ENCODE peak calls at places on chromosome 21, in five cellular contexts. Z is SK-N-SH, H is HepG2, P is K562, G is GM12878. U is an unnamed sample.

GRCh38 chr21:21268061-21268471 is 269.9 kb downstream of the NCAM2 start:
- DNase-seq in H (no peak), P (no peak), Z (no peak), G (no peak), U (no peak)

GRCh38 chr21:17726047-17726446 is 93.1 kb downstream of the C21orf91 start:
- DNase-seq in Z (peak), H (peak), G (no peak), P (no peak), U (peak)

GRCh38 chr21:20215959-20216358 is 782.2 kb upstream of the NCAM2 start:
- DNase-seq in H (no peak), P (no peak), Z (no peak), G (no peak), U (no peak)

GRCh38 chr21:44489962-44490361 is 34.7 kb downstream of the LRRC3 start:
- DNase-seq in Z (no peak), G (no peak), H (no peak), P (peak), U (peak)

GRCh38 chr21:44443891-44444285 is 11.4 kb upstream of the LRRC3 start:
- DNase-seq in H (no peak), Z (no peak), G (no peak), P (no peak), U (no peak)

GRCh38 chr21:43937898-43938309 is 72.9 kb downstream of the AGPAT3 start:
- DNase-seq in G (peak), P (no peak), Z (no peak), H (no peak), U (no peak)

GRCh38 chr21:35658242-35658641 is 402.1 kb downstream of the SETD4 start:
- DNase-seq in H (no peak), G (no peak), P (no peak), Z (no peak), U (no peak)

GRCh38 chr21:36499578-36500471 is 19.9 kb upstream of the CLDN14 start:
- DNase-seq in P (no peak), H (no peak), G (no peak), Z (no peak), U (no peak)

GRCh38 chr21:18522181-18522771 is 118.7 kb upstream of the TMPRSS15 start:
- DNase-seq in P (no peak), G (no peak), Z (no peak), H (no peak), U (no peak)

GRCh38 chr21:37564341-37564923 is 197.9 kb downstream of the DYRK1A start:
- DNase-seq in H (peak), G (peak), Z (peak), P (peak), U (peak)

GRCh38 chr21:35981514-35982070 is 78.7 kb downstream of the SETD4 start:
- DNase-seq in Z (no peak), H (no peak), G (no peak), P (no peak), U (no peak)

GRCh38 chr21:15276243-15276642 is 211.4 kb upstream of the NRIP1 start:
- DNase-seq in Z (no peak), H (no peak), G (no peak), P (no peak), U (no peak)

GRCh38 chr21:27190601-27191000 is 223.7 kb upstream of the ADAMTS5 start:
- DNase-seq in Z (no peak), P (no peak), G (no peak), H (no peak), U (no peak)

GRCh38 chr21:26874347-26874746 is 29.1 kb upstream of the ADAMTS1 start:
- DNase-seq in H (no peak), P (no peak), Z (no peak), G (no peak), U (no peak)

GRCh38 chr21:27677547-27677946 is 710.7 kb upstream of the ADAMTS5 start:
- DNase-seq in P (no peak), Z (no peak), G (no peak), H (no peak), U (no peak)

GRCh38 chr21:35743571-35743970 is 316.8 kb downstream of the SETD4 start:
- DNase-seq in H (no peak), Z (no peak), P (no peak), G (no peak), U (no peak)

GRCh38 chr21:20254964-20255363 is 743.2 kb upstream of the NCAM2 start:
- DNase-seq in H (no peak), G (no peak), Z (no peak), P (no peak), U (no peak)

GRCh38 chr21:15050588-15051377 is 14.0 kb downstream of the NRIP1 start:
- DNase-seq in P (no peak), H (no peak), G (no peak), Z (no peak), U (no peak)

GRCh38 chr21:14383596-14384210 is 757 bp upstream of the HSPA13 start:
- DNase-seq in Z (no peak), P (no peak), H (no peak), G (peak), U (no peak)

GRCh38 chr21:37642493-37642892 is 273.8 kb downstream of the KCNJ6 start:
- DNase-seq in G (no peak), H (peak), P (peak), Z (no peak), U (peak)

GRCh38 chr21:45643021-45643980 is at the start of gene PCBP3:
- DNase-seq in H (no peak), Z (peak), G (peak), P (peak), U (peak)
- H3K9ac ChIP-seq in H (no peak), Z (peak), G (peak), P (peak), U (no peak)

DNA sequence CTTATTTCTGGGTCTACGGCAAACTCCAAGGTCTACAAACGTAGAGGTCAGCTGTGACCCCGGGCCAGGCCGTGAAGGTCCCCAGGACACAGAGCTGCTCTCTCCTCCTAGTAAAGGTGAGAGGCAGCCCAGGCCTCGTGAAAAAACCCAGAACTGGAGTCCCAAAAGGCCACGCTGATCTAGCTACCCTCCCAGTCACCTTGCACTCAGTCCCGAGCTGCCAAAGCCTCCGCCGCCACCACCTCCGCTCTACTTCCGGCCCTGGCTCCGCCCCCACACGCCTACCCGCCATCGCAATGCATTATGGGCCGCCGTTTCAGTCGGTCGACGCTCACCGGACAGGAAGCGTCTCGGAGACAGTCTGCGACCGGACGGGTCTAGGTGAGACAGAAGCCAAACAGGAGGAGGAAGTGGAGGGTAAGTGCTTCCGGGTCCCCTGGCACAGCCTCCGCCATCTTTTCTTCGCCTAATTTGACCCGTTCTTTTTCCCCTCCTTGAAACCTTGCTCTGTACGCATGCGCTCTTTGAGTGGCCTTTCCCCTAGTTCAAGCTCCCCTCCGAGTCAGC is at the start of the genes ATP5PF and GABPA:
- DNase-seq in G (peak), H (peak), Z (peak), P (peak), U (peak)
- H2AFZ ChIP-seq in G (peak), H (peak), Z (peak), P (peak), U (no peak)

GRCh38 chr21:41659791-41660560 is 106.9 kb downstream of the RIPK4 start:
- DNase-seq in G (no peak), H (peak), Z (no peak), P (peak), U (no peak)
- TF ChIP-seq REST in G (no peak), H (no peak), Z (no peak), P (no peak), U (no peak)

GRCh38 chr21:34019402-34019801 is 54.0 kb upstream of the MRPS6 start:
- DNase-seq in H (no peak), P (no peak), G (no peak), Z (no peak), U (no peak)
- H3K9ac ChIP-seq in H (no peak), P (no peak), G (peak), Z (no peak), U (no peak)

DNA sequence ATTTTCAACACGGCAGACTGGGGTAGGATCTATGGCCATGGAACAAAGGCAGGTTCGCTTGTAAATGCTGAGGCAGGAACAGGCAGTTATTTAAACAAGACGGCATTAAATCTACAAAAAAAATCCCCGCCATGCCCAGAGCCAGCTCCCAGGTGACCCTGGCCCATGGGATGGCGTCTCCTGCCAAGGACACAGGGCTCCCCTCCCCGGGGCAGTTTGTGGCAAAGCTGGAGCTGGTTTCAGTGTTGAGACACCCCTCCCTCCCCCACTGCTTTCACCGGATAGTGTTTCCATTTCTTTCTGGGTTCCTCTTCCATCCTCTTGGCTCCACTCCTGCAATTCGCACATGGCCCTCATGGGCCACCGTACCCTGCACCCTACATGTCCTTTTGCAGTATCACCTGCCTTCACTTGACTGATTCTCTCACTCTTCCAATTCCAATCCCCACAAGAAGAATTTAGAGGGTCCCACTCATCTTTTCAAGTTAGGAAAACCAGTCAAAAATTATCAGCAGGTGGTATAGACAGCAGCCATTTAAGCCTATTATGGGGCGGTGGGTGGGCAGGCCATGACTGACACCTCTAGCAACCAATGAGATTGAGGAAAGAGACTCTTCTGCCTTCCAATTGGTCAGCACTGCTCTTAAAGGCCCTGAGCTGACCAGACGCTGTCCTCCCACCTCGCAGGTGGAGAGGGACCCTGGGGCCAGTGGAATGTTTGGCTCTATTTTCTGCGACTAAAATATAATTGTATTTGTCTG is 52.0 kb downstream of the OLIG1 start:
- DNase-seq in G (no peak), Z (peak), P (peak), H (no peak), U (peak)
- H2AFZ ChIP-seq in G (no peak), Z (no peak), P (peak), H (no peak), U (no peak)

DNA sequence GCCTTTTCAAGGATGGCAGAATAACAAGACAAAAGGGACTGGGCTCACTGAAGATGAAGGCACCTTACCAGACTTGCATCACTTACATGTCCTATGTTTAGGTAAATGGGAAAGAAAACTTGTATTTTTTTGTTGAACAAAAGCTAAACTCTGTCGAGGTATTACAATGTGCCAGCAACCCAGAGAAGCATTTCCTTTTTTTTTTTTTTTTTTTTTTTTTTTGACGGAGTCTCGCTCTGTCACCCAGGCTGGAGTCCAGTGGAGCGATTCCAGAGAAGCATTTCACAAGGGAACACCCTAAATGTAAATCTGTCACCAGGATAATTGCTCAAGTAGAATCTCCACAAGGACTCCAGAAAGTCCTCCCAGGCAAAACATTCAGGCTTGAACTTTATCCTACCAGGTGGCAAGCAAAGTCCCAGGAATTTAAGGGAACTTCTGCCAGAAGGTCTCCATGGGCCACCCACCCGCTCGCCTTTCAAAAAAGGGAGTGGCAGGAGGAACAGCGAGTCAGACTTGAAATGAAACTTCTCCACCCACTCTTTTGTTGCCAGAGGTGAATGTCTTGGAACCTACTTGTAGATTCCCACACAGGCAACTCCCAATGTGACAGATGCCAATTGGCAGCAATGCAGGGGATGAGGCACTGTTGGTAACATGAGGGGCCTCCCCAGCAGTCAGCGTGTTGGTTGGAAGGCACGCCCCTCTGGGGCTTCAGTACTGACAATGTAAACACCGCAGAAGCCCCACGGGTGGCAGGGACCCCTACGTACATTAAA is 125.0 kb downstream of the TIAM1 start:
- DNase-seq in G (no peak), Z (no peak), H (no peak), P (no peak), U (peak)
- TF ChIP-seq REST in G (no peak), Z (no peak), H (no peak), P (no peak), U (no peak)

GRCh38 chr21:29145837-29146453 is 15.5 kb downstream of the MAP3K7CL start:
- DNase-seq in Z (no peak), H (no peak), P (no peak), G (no peak), U (no peak)

GRCh38 chr21:29148535-29148934 is 18.1 kb downstream of the MAP3K7CL start:
- DNase-seq in P (no peak), Z (no peak), G (no peak), H (no peak), U (no peak)

GRCh38 chr21:29146726-29147125 is 16.3 kb downstream of the MAP3K7CL start:
- DNase-seq in G (no peak), P (no peak), Z (no peak), H (no peak), U (no peak)

GRCh38 chr21:29144736-29145353 is 14.4 kb downstream of the MAP3K7CL start:
- DNase-seq in P (no peak), Z (no peak), H (no peak), G (no peak), U (no peak)

GRCh38 chr21:29145354-29145782 is 14.9 kb downstream of the MAP3K7CL start:
- DNase-seq in Z (no peak), P (no peak), H (peak), G (no peak), U (no peak)
- H3K9ac ChIP-seq in Z (peak), P (no peak), H (no peak), G (no peak), U (no peak)

GRCh38 chr21:39373634-39374033 is 24.7 kb upstream of the HMGN1 start:
- DNase-seq in H (peak), P (peak), G (no peak), Z (peak), U (no peak)

GRCh38 chr21:39377444-39378050 is 28.7 kb upstream of the HMGN1 start:
- DNase-seq in Z (no peak), H (peak), P (peak), G (no peak), U (no peak)

GRCh38 chr21:39375446-39375845 is 26.6 kb upstream of the HMGN1 start:
- DNase-seq in H (no peak), P (no peak), Z (no peak), G (no peak), U (no peak)

GRCh38 chr21:39374046-39374445 is 25.2 kb upstream of the HMGN1 start:
- DNase-seq in P (no peak), H (no peak), G (no peak), Z (no peak), U (no peak)
- H2AFZ ChIP-seq in P (peak), H (peak), G (peak), Z (peak), U (peak)

DNA sequence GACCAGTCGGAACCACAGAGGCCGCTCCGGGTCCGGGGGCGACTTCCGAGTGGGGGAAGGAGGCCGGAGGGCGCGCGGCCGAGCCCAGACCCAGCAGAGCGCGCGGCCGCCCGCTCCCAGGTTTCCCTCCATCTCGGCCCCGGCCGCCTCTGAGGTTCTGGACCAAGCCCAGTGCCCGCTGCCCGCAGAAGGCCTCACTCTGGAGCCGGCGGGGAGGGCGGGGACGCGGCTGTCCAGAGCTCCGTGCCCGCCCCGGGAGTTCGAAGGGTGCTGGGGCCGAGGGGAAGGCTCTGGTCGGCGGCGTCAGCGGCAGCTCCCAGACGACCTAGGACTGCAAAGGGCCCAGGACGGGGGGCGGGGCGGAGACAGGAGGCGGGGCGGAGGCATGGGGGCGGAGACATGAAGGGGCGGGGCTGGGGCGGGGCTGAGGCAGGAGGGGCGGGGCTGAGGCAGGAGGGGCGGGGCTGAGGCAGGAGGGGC is 48.0 kb upstream of the SLC19A1 start:
- DNase-seq in H (no peak), P (peak), Z (peak), G (no peak), U (no peak)
- TF ChIP-seq REST in H (no peak), P (no peak), Z (no peak), G (no peak), U (no peak)